ENCODE peak calls at places on chromosomes 16 and 17, in ten cellular contexts. S, L, B, J, E, D, F, A, Z and R are unnamed samples.

GRCh38 chr17:7897773-7898172 is 9.2 kb downstream of the CHD3 start:
- DNase-seq in F (peak), L (no peak), E (peak), A (no peak), B (peak), D (peak), J (no peak), S (peak), Z (no peak), R (no peak)

GRCh38 chr16:67298277-67298676 is 18.9 kb downstream of the PLEKHG4 start:
- DNase-seq in L (no peak), B (no peak), Z (no peak), F (no peak), S (no peak), D (no peak), A (no peak), J (no peak), E (no peak), R (no peak)

GRCh38 chr16:19717319-19717718 is 708 bp downstream of the KNOP1 start:
- DNase-seq in F (no peak), B (no peak), D (peak), J (no peak), A (no peak), L (no peak), E (no peak), S (peak), Z (no peak), R (no peak)

GRCh38 chr17:79563237-79564013 is 47.4 kb downstream of the RBFOX3 start:
- DNase-seq in B (no peak), L (no peak), D (peak), A (no peak), S (peak), Z (no peak), F (peak), E (no peak), J (no peak), R (no peak)

GRCh38 chr16:81201267-81201666 is 37.2 kb upstream of the BCO1 start:
- DNase-seq in L (no peak), A (no peak), J (no peak), S (no peak), F (no peak), D (no peak), B (no peak), E (no peak), Z (no peak), R (no peak)

GRCh38 chr16:11630230-11631056 is 37.8 kb upstream of the SNN start:
- DNase-seq in L (no peak), B (peak), E (no peak), S (no peak), A (no peak), D (no peak), F (no peak), Z (no peak), J (no peak), R (no peak)

GRCh38 chr16:81738831-81739496 is 40.1 kb upstream of the PLCG2 start:
- DNase-seq in D (no peak), J (peak), B (no peak), Z (peak), A (no peak), E (no peak), S (no peak), L (no peak), F (no peak), R (no peak)

GRCh38 chr17:77707546-77707945 is 251.0 kb upstream of the TNRC6C start:
- DNase-seq in S (no peak), B (no peak), E (peak), Z (no peak), F (no peak), D (no peak), A (no peak), J (no peak), L (no peak), R (no peak)

GRCh38 chr17:80824549-80825470 is 166.8 kb upstream of the CHMP6 start:
- DNase-seq in Z (no peak), A (no peak), S (no peak), J (peak), L (no peak), D (no peak), E (no peak), F (no peak), B (no peak), R (no peak)

GRCh38 chr17:82831041-82831817 is 8.6 kb downstream of the ZNF750 start:
- DNase-seq in Z (no peak), D (no peak), S (no peak), J (no peak), F (no peak), A (no peak), L (no peak), B (no peak), E (no peak), R (no peak)

GRCh38 chr16:29714972-29715371 is 30.8 kb downstream of the C16orf54 start:
- DNase-seq in L (no peak), Z (no peak), E (no peak), B (no peak), F (no peak), D (no peak), A (no peak), J (no peak), S (no peak), R (no peak)

GRCh38 chr17:73286863-73287296 is 24.9 kb downstream of the CDC42EP4 start:
- DNase-seq in S (no peak), J (no peak), Z (no peak), D (peak), L (peak), B (no peak), A (no peak), F (peak), E (no peak), R (no peak)

GRCh38 chr16:74557275-74557674 is 49.6 kb downstream of the GLG1 start:
- DNase-seq in D (no peak), J (no peak), S (no peak), E (no peak), F (no peak), B (no peak), Z (no peak), A (no peak), L (no peak), R (no peak)

GRCh38 chr17:44987194-44987882 is 19.2 kb upstream of the C1QL1 start:
- DNase-seq in D (no peak), J (no peak), E (peak), A (no peak), S (no peak), F (no peak), Z (no peak), L (no peak), B (no peak), R (no peak)

GRCh38 chr17:44990994-44991393 is 22.9 kb upstream of the C1QL1 start:
- DNase-seq in S (no peak), D (no peak), B (no peak), F (peak), L (no peak), Z (no peak), A (no peak), E (no peak), J (no peak), R (no peak)

GRCh38 chr17:44988256-44988942 is 20.3 kb upstream of the C1QL1 start:
- DNase-seq in B (no peak), L (no peak), S (no peak), A (no peak), E (no peak), D (no peak), J (no peak), Z (no peak), F (no peak), R (no peak)

GRCh38 chr17:44989552-44990138 is 21.5 kb upstream of the C1QL1 start:
- DNase-seq in L (no peak), B (no peak), F (no peak), J (no peak), Z (no peak), A (no peak), S (no peak), E (peak), D (no peak), R (no peak)

GRCh38 chr17:44987883-44988195 is 19.7 kb upstream of the C1QL1 start:
- DNase-seq in E (no peak), F (no peak), J (no peak), D (no peak), S (no peak), Z (no peak), L (no peak), A (no peak), B (no peak), R (no peak)
- H3K4me3 ChIP-seq in E (no peak), F (no peak), J (no peak), D (no peak), S (no peak), Z (no peak), L (no peak), A (no peak), B (no peak), R (no peak)

GRCh38 chr17:48615212-48615962 is at the start of gene HOXB8:
- DNase-seq in J (no peak), D (no peak), Z (no peak), E (no peak), F (no peak), S (no peak), L (no peak), B (no peak), A (no peak), R (no peak)
- H3K4me3 ChIP-seq in J (no peak), D (peak), Z (no peak), E (no peak), F (no peak), S (peak), L (no peak), B (no peak), A (peak), R (peak)

GRCh38 chr17:40179923-40180659 is 2.8 kb downstream of the RAPGEFL1 start:
- DNase-seq in B (no peak), Z (no peak), F (peak), D (peak), J (no peak), L (no peak), E (peak), S (peak), A (no peak), R (no peak)

GRCh38 chr17:40176409-40177110 is 710 bp upstream of the RAPGEFL1 start:
- DNase-seq in E (peak), Z (no peak), A (no peak), J (peak), F (peak), B (no peak), S (no peak), L (no peak), D (no peak), R (no peak)

GRCh38 chr17:40177275-40177874 is at the start of gene RAPGEFL1:
- DNase-seq in Z (no peak), D (peak), L (peak), S (peak), F (peak), A (no peak), J (peak), B (no peak), E (peak), R (peak)

GRCh38 chr17:40178660-40179059 is 1.4 kb downstream of the RAPGEFL1 start:
- DNase-seq in A (no peak), L (no peak), D (no peak), J (no peak), Z (no peak), B (no peak), E (no peak), F (no peak), S (no peak), R (no peak)

DNA sequence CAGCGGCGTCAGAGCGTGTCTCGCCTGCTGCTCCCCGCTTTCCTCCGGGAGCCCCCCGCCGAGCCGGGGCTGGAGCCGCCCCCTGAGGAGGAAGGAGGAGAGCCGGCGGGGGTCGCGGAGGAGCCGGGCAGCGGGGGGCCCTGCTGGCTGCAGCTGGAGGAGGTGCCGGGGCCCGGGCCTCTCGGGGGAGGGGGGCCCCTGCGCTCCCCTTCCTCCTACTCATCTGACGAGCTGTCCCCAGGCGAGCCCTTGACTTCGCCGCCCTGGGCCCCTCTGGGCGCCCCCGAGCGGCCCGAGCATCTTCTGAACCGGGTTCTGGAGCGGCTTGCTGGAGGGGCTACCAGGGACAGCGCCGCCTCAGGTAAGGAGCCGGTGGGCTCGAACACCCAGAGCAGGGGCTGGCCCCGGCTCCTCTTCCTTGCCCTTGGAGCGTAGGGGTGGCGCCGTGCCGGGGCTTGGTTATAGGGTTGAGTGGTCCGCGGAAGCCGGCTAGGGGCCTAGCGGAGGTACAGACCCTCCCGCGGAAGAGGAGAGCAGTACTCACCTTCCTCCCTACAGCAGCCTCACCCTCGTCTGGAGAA is 841 bp downstream of the RAPGEFL1 start:
- DNase-seq in S (no peak), Z (no peak), L (no peak), J (no peak), F (no peak), B (no peak), D (no peak), A (no peak), E (peak), R (no peak)
- H3K4me3 ChIP-seq in S (no peak), Z (no peak), L (peak), J (peak), F (peak), B (no peak), D (no peak), A (no peak), E (no peak), R (peak)

DNA sequence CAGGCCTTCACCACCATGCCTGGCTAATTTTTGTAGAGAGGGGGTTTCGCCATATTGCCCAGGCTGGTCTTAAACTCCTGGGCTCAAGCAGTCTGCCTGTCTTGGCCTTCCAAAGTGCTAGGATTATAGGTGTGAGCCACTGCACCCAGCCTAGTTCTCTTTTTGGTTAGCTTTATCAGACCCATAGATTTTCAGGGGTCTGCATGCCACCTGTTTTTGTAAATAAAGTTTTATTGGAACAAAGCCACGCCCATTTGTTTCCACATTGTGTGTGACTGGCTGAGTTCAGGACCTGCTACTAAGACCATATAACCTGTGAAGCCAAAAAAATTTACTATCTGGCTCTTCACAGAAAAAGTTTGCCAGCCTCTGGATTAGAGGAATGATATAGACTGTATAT is 7.6 kb downstream of the PSMD11 start:
- DNase-seq in E (no peak), J (no peak), D (no peak), Z (no peak), B (no peak), F (no peak), S (no peak), L (no peak), A (no peak), R (no peak)
- H3K4me3 ChIP-seq in E (no peak), J (no peak), D (no peak), Z (no peak), B (no peak), F (no peak), S (no peak), L (no peak), A (no peak), R (no peak)

DNA sequence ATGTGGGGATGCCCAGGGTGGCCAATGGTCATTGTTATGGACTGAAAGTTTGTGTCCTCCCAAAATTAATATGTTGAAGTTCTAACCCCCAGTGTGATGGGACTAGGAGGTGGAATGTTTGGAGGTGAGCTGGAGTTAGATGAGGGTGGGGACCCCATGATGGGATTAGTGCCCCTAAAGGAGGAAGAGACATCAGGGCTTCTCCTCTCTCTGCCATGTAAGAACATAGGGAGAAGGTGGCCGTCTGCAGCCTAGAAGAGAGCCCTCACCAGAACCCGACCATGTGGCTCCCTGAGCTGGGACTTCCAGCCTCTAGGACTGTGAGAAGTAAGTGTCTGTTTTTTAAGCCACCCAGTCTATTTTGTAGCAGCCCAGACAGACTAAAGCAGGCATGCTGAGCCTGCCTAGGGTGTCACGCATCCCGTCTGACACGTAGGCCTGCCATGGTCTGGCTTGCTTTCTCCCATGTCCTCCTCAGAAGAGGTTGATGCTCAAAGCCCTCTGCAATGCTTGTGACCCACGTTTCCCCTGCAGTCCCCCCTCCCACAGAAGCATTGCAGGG is 4.0 kb upstream of the PRPSAP1 start:
- DNase-seq in Z (no peak), B (peak), S (no peak), A (no peak), E (no peak), J (no peak), L (no peak), F (no peak), D (no peak), R (no peak)
- H3K4me3 ChIP-seq in Z (no peak), B (peak), S (no peak), A (no peak), E (no peak), J (no peak), L (no peak), F (no peak), D (no peak), R (no peak)

GRCh38 chr16:47386201-47386718 is 74.6 kb downstream of the ITFG1 start:
- DNase-seq in S (no peak), D (no peak), E (no peak), L (no peak), Z (no peak), B (no peak), A (no peak), F (no peak), J (no peak), R (no peak)
- H3K4me3 ChIP-seq in S (no peak), D (no peak), E (no peak), L (no peak), Z (no peak), B (no peak), A (no peak), F (no peak), J (no peak), R (no peak)

GRCh38 chr17:10025976-10026785 is 121.1 kb upstream of the RCVRN start:
- DNase-seq in B (no peak), D (no peak), A (no peak), J (no peak), S (no peak), E (peak), L (no peak), Z (no peak), F (peak), R (no peak)
- H3K4me3 ChIP-seq in B (no peak), D (no peak), A (no peak), J (no peak), S (no peak), E (no peak), L (no peak), Z (no peak), F (no peak), R (peak)